ENCODE peak calls at places on chromosomes 5 and 9, in seven cellular contexts. F is MM.1S, U is A549, P is cardiac fibroblast, I is GM06990, E is thyroid gland, Y is fibroblast of villous mesenchyme. Z is an unnamed sample.

GRCh38 chr5:116045821-116046220 is 13.5 kb downstream of the ARL14EPL start:
- DNase-seq in P (no peak), I (no peak), U (no peak), F (no peak), Y (no peak), E (no peak), Z (no peak)

GRCh38 chr5:143980506-143980905 is 168.5 kb downstream of the HMHB1 start:
- DNase-seq in Y (no peak), I (no peak), P (no peak), E (no peak), F (no peak), U (no peak), Z (no peak)

GRCh38 chr5:165573445-165573844 is 2068.0 kb downstream of the MAT2B start:
- DNase-seq in U (no peak), F (no peak), P (no peak), Y (no peak), E (no peak), I (no peak), Z (no peak)

GRCh38 chr5:67773439-67773988 is 442.0 kb upstream of the PIK3R1 start:
- DNase-seq in E (no peak), U (no peak), I (no peak), F (no peak), P (peak), Y (no peak), Z (no peak)

GRCh38 chr5:120690621-120691407 is 226.7 kb downstream of the PRR16 start:
- DNase-seq in Y (no peak), F (no peak), P (no peak), I (no peak), E (no peak), U (no peak), Z (no peak)

GRCh38 chr9:99127372-99128132 is 22.6 kb downstream of the TGFBR1 start:
- DNase-seq in Y (no peak), U (no peak), P (peak), E (no peak), F (no peak), I (peak), Z (no peak)

GRCh38 chr5:96597441-96598020 is 64.6 kb upstream of the CAST start:
- DNase-seq in I (no peak), E (no peak), P (no peak), Y (peak), F (no peak), U (no peak), Z (no peak)

GRCh38 chr5:178230879-178231735 is 1.5 kb downstream of the PHYKPL start:
- DNase-seq in F (no peak), P (peak), I (no peak), Y (peak), E (peak), U (no peak), Z (no peak)

GRCh38 chr5:56816546-56817081 is 1.3 kb downstream of the MAP3K1 start:
- DNase-seq in F (peak), I (peak), U (peak), Y (peak), P (peak), E (peak), Z (no peak)

GRCh38 chr5:87825583-87825982 is 412.9 kb upstream of the CCNH start:
- DNase-seq in F (no peak), P (no peak), E (no peak), I (no peak), U (no peak), Y (no peak), Z (no peak)

GRCh38 chr5:109099081-109099480 is 310.7 kb downstream of the PJA2 start:
- DNase-seq in P (no peak), I (no peak), Y (no peak), F (no peak), U (no peak), E (no peak), Z (no peak)

GRCh38 chr9:111662851-111663823 is 1.7 kb downstream of the GNG10 start:
- DNase-seq in U (no peak), I (peak), E (no peak), Y (no peak), F (no peak), P (no peak), Z (no peak)

GRCh38 chr9:98330831-98331230 is 75.4 kb upstream of the TBC1D2 start:
- DNase-seq in E (no peak), P (peak), F (no peak), Y (peak), I (no peak), U (no peak), Z (no peak)

GRCh38 chr5:135309391-135310327 is 89.4 kb downstream of the MACROH2A1 start:
- DNase-seq in I (no peak), P (no peak), Y (no peak), F (no peak), U (no peak), E (no peak), Z (no peak)

GRCh38 chr5:137563301-137563645 is 64.1 kb upstream of the SPOCK1 start:
- DNase-seq in E (no peak), U (no peak), Y (no peak), I (no peak), F (no peak), P (no peak), Z (peak)

GRCh38 chr5:76174101-76174500 is 90.9 kb downstream of the SV2C start:
- DNase-seq in Y (no peak), F (no peak), I (no peak), P (no peak), U (no peak), E (no peak), Z (no peak)

DNA sequence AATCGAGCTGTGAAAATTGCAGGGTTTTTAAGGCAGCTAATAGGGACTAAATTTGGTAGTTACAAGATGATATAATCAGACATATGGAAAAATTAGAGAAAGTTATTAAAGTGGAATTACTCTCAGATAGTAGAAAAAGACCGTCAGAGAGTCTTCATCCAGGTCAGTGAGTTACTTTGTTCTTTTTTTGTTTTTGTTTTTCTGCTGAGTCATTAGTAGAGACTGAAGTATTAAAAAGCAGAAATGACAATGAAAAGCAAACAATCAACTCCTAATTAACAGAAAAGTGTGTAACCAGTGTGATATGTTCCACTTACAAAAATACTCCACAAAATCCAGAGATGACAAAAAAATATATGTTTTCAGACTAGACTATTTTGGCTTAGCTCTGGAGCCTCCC is 480.4 kb upstream of the COX7C start:
- DNase-seq in U (no peak), P (no peak), F (no peak), I (no peak), Y (no peak), E (no peak), Z (no peak)
- TF ChIP-seq CTCF in U (no peak), P (no peak), F (no peak), I (no peak), Y (no peak), E (no peak), Z (no peak)

GRCh38 chr5:38734353-38734752 is 111.5 kb upstream of the OSMR start:
- DNase-seq in E (no peak), Y (no peak), U (no peak), I (no peak), P (no peak), F (no peak), Z (no peak)

GRCh38 chr5:38742821-38743220 is 103.0 kb upstream of the OSMR start:
- DNase-seq in Y (no peak), U (no peak), P (no peak), I (no peak), F (no peak), E (no peak), Z (no peak)

GRCh38 chr5:38736089-38736488 is 109.7 kb upstream of the OSMR start:
- DNase-seq in E (no peak), F (no peak), I (no peak), U (no peak), P (no peak), Y (no peak), Z (no peak)

GRCh38 chr5:38743562-38743961 is 102.2 kb upstream of the OSMR start:
- DNase-seq in I (no peak), E (no peak), Y (no peak), U (no peak), P (no peak), F (no peak), Z (no peak)

DNA sequence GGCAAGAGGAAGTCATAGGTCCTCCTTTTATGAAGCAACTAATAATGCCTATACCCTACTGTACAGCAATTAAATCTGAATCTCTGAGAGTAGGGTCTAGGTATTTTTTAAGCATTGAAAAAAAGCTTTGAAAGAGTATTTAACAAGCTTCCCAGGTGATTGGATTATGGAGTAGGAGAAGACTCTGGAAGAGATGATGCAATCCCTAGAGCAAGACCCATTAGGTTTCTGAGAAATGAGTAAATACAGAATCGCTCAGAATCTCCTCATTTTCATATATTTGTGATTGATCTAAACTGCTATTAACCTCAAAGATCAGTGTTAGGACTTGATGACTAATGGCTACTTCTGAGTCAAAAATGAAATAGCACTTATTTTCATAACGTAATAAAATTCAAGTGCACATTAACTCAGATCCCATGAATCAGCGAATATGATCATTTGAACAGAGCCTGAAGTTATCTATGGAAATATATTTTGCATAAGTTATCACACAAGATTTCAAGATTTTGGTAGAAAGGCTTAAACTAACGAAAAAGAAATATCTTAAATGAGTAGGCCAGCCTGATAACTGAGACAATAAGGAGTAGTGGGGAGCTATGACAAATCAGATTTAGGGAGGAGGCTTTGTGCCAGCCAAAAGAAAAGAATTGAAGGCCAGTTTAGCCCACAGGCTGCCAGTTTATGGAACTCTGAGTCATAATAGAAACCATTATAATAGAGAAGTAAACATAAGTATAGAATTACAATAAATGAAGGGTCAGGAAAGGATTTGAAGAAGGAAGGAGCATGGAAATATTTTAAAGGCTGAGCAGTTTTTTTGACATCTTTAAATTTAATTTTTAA is 106.7 kb upstream of the OSMR start:
- DNase-seq in F (no peak), P (peak), E (no peak), Y (no peak), I (no peak), U (peak), Z (no peak)
- H3K4me3 ChIP-seq in F (no peak), P (no peak), E (no peak), Y (no peak), I (no peak), U (no peak), Z (no peak)

DNA sequence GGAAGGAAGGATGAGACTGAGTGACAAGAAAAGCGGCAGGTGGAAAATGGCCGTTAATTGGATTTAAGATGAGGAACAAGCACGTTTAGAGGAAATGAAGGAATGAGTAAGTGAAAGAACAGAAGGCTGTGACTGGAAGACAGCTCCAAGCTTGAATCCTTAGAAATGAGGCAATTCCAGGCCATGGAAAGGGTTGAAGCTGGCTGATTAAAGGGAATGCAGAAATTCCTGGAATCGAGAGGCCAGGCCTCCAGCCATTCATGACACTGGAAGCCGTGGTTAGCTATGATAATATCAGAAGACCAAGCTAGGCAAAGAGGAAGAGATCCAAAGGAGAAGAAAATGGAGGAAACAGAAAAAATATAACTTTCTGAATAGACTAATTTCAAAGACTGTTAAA is 84.2 kb downstream of the ARL15 start:
- DNase-seq in P (no peak), Y (no peak), U (no peak), I (no peak), F (no peak), E (no peak), Z (no peak)
- TF ChIP-seq CTCF in P (no peak), Y (no peak), U (no peak), I (no peak), F (no peak), E (no peak), Z (no peak)

DNA sequence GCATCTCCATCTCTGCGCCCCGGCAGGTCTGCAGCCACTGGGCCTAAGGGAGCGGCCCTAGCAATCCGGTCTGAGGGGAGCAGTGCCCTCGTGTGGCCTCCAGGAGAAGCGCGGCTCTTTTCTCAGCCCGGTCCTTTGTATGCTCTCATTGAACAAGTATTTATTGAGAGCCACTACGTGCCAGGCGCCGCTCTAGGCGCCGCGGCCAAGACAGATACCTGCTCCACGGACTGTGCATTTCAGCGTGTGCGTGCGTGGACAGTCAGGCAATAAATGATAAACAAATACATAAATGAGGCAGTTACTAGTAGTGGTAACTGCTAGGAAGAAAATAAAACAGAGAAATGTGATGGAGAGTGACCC is 2.3 kb upstream of the SLC4A9 start:
- DNase-seq in P (peak), I (peak), U (peak), E (peak), Y (peak), F (peak), Z (no peak)
- H3K4me3 ChIP-seq in P (peak), I (no peak), U (no peak), E (no peak), Y (peak), F (peak), Z (peak)

GRCh38 chr5:141494761-141495455 is 6.0 kb downstream of the PCDHGC5 start:
- DNase-seq in U (no peak), P (no peak), F (no peak), Y (no peak), I (no peak), E (no peak), Z (no peak)

GRCh38 chr5:141496038-141496437 is 7.2 kb downstream of the PCDHGC5 start:
- DNase-seq in F (no peak), I (no peak), E (no peak), Y (no peak), U (no peak), P (peak), Z (no peak)

GRCh38 chr5:141493500-141494422 is 4.9 kb downstream of the PCDHGC5 start:
- DNase-seq in F (no peak), P (peak), I (no peak), E (no peak), Y (no peak), U (no peak), Z (no peak)

GRCh38 chr5:141492168-141492885 is 3.4 kb downstream of the PCDHGC5 start:
- DNase-seq in U (no peak), Y (no peak), P (no peak), F (no peak), E (peak), I (peak), Z (no peak)

DNA sequence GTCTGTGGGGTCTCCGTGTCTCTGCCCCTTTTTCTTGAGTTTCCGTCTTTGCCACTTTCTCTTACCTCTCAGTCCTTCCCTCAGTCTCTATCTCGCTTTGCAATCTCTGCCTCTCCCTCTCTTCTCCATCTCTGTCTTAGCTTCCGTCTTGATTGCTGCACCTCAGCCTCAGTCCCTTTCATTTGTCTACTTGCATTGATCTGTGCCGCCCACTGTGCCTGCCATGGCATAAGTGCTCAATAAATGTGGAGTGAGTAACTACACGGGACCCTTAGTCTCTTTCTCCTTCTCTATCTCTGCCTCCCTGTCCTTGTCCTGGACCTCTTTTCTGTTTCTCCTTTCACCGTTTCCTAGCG is 6.6 kb downstream of the PCDHGC5 start:
- DNase-seq in P (no peak), I (no peak), U (no peak), F (no peak), E (no peak), Y (no peak), Z (no peak)
- TF ChIP-seq CTCF in P (no peak), I (no peak), U (no peak), F (no peak), E (no peak), Y (no peak), Z (no peak)

GRCh38 chr9:72915659-72916058 is 37.2 kb downstream of the ALDH1A1 start:
- DNase-seq in E (no peak), Y (no peak), U (no peak), I (no peak), F (no peak), P (no peak), Z (no peak)
- H3K4me3 ChIP-seq in E (no peak), Y (no peak), U (no peak), I (no peak), F (no peak), P (no peak), Z (no peak)

GRCh38 chr5:78133423-78133822 is 161.1 kb downstream of the AP3B1 start:
- DNase-seq in P (no peak), E (no peak), F (no peak), I (no peak), U (no peak), Y (no peak), Z (no peak)

GRCh38 chr5:78129632-78130031 is 164.9 kb downstream of the AP3B1 start:
- DNase-seq in Y (no peak), I (no peak), F (no peak), E (no peak), U (no peak), P (no peak), Z (no peak)

GRCh38 chr5:78132507-78132906 is 162.0 kb downstream of the AP3B1 start:
- DNase-seq in U (no peak), I (no peak), F (no peak), Y (no peak), P (no peak), E (no peak), Z (no peak)

GRCh38 chr5:78127875-78128274 is 166.6 kb downstream of the AP3B1 start:
- DNase-seq in P (no peak), E (no peak), U (peak), Y (no peak), F (no peak), I (no peak), Z (no peak)
- TF ChIP-seq CTCF in P (peak), E (peak), U (peak), Y (peak), F (no peak), I (peak), Z (peak)

DNA sequence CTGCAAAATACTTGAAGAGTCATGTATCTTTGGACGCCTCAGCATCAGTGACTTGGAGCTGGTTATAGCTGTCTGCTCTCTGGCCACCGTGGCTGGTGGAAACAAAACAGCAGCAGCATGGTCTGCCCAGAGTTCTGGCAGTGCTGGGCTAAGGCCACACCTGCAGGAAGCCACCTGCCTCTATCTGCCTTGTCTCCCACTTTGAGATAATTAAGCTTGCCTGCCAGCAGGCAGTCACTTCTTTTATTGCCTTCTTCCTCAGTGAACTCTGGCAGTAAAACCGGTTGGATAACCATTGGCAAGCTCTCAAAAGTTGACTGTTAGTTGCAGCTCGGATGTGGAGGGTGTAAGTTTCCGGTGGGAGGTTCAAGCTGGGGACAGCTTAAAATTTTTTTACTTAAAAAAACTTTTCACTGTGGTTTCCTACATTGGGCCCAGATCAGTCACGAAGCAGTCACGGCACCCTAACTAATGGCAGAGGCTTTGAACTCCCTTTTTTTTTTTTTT is 4.9 kb downstream of the SMIM3 start:
- DNase-seq in P (peak), U (no peak), F (no peak), Y (peak), I (peak), E (peak), Z (peak)
- H3K4me3 ChIP-seq in P (peak), U (no peak), F (no peak), Y (no peak), I (no peak), E (no peak), Z (no peak)

DNA sequence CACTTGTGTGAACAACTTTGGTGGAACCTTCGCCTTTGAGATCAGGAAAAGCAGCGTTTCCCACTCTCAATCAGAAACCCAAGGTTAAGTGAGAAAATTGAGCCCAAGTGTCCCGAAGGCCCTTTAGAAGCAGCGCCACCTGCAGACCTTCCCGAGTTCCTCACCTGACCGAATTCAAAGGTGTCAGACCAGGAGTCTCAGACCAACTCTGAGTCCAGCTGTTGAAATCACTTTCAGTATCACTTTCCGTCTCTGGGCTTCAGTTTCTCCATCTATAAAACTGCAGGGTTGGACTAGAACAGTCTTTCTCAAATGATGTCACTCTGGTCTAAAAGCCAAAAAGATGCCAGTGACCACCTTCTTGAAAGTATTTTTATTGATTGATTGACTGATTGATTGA is 31.7 kb upstream of the GRHPR start:
- DNase-seq in E (peak), F (peak), Y (peak), U (peak), I (peak), P (no peak), Z (no peak)
- TF ChIP-seq CTCF in E (peak), F (peak), Y (peak), U (peak), I (peak), P (peak), Z (peak)